ENCODE peak calls at places on chromosomes 7 and 10, in four cellular contexts. F, Z, G and Q are unnamed samples.

GRCh38 chr10:75034714-75035258 is 76.7 kb upstream of the SAMD8 start:
- DNase-seq in F (no peak), G (no peak), Z (no peak), Q (no peak)

GRCh38 chr7:6613706-6614105 is 1.7 kb upstream of the ZNF853 start:
- DNase-seq in Z (no peak), F (no peak), G (no peak), Q (no peak)

GRCh38 chr10:71213127-71213616 is 802 bp downstream of the UNC5B start:
- DNase-seq in F (no peak), Z (peak), G (peak), Q (peak)

GRCh38 chr10:24661374-24661773 is 62.3 kb downstream of the ARHGAP21 start:
- DNase-seq in Z (no peak), G (no peak), F (no peak), Q (no peak)

GRCh38 chr10:13993634-13994033 is 337.1 kb downstream of the FRMD4A start:
- DNase-seq in Z (peak), F (no peak), G (no peak), Q (peak)

GRCh38 chr10:125022671-125023070 is 80.7 kb downstream of the ZRANB1 start:
- DNase-seq in Z (no peak), F (no peak), G (no peak), Q (no peak)

GRCh38 chr10:47368431-47369180 is 15.5 kb downstream of the ZNF488 start:
- DNase-seq in F (no peak), Z (no peak), G (no peak), Q (no peak)

GRCh38 chr7:153616808-153617207 is 435.4 kb upstream of the DPP6 start:
- DNase-seq in G (no peak), F (no peak), Z (no peak), Q (no peak)

GRCh38 chr10:103983367-103983911 is 16.5 kb downstream of the SLK start:
- DNase-seq in F (no peak), Z (peak), G (peak), Q (peak)